ENCODE peak calls at places on chromosomes 1 and 21, in five cellular contexts. I is ovary, A is sigmoid colon, G is vagina, J is H9. T is an unnamed sample. For H3K4me1, the result is how much of the 10 kb centered on the place peaks cover.

GRCh38 chr1:53517109-53517508 is 57.9 kb downstream of the DMRTB1 start:
- DNase-seq in I (no peak), J (no peak), G (no peak), A (no peak), T (no peak)

GRCh38 chr1:168465942-168466702 is 77.7 kb downstream of the XCL2 start:
- DNase-seq in A (peak), I (no peak), J (no peak), G (no peak), T (peak)

GRCh38 chr1:22710688-22711024 is at the start of gene EPHB2:
- DNase-seq in J (no peak), A (no peak), I (peak), G (no peak), T (no peak)

GRCh38 chr1:173117108-173117633 is 66.4 kb upstream of the TNFSF18 start:
- DNase-seq in A (no peak), G (no peak), I (no peak), J (no peak), T (no peak)

GRCh38 chr1:13564073-13564472 is 19.6 kb upstream of the PDPN start:
- DNase-seq in A (no peak), J (no peak), G (no peak), I (no peak), T (no peak)

GRCh38 chr1:154416496-154417337 is 11.6 kb downstream of the IL6R start:
- DNase-seq in J (no peak), A (no peak), G (no peak), I (no peak), T (no peak)

GRCh38 chr1:108880850-108881249 is 4.1 kb downstream of the GPSM2 start:
- DNase-seq in A (no peak), I (no peak), J (no peak), G (no peak), T (peak)

GRCh38 chr1:110186558-110186957 is 23.6 kb upstream of the KCNC4 start:
- DNase-seq in J (no peak), G (no peak), A (no peak), I (no peak), T (no peak)

GRCh38 chr1:117171900-117172501 is 38.7 kb downstream of the VTCN1 start:
- DNase-seq in A (no peak), G (no peak), I (no peak), J (no peak), T (no peak)

GRCh38 chr1:244063498-244063897 is 12.4 kb downstream of the ZBTB18 start:
- DNase-seq in A (no peak), J (no peak), G (no peak), I (no peak), T (no peak)

GRCh38 chr1:61139324-61140055 is 57.1 kb downstream of the NFIA start:
- DNase-seq in I (no peak), A (no peak), J (no peak), G (no peak), T (peak)

GRCh38 chr21:15688809-15689208 is 41.0 kb upstream of the USP25 start:
- DNase-seq in G (no peak), I (no peak), A (no peak), J (no peak), T (no peak)

GRCh38 chr1:65541161-65541560 is 120.7 kb downstream of the LEPR start:
- DNase-seq in I (no peak), A (no peak), J (no peak), G (no peak), T (peak)

GRCh38 chr1:117674521-117675400 is 68.9 kb downstream of the TENT5C start:
- DNase-seq in I (no peak), A (no peak), J (peak), G (no peak), T (no peak)

GRCh38 chr1:21622466-21623315 is 46.5 kb downstream of the RAP1GAP start:
- DNase-seq in A (no peak), J (peak), G (no peak), I (peak), T (no peak)

GRCh38 chr1:223662943-223663342 is 2.6 kb downstream of the CAPN8 start:
- DNase-seq in A (no peak), I (no peak), G (no peak), J (no peak), T (no peak)
- TF ChIP-seq CTCF in A (no peak), I (no peak), G (no peak), J (no peak), T (no peak)

DNA sequence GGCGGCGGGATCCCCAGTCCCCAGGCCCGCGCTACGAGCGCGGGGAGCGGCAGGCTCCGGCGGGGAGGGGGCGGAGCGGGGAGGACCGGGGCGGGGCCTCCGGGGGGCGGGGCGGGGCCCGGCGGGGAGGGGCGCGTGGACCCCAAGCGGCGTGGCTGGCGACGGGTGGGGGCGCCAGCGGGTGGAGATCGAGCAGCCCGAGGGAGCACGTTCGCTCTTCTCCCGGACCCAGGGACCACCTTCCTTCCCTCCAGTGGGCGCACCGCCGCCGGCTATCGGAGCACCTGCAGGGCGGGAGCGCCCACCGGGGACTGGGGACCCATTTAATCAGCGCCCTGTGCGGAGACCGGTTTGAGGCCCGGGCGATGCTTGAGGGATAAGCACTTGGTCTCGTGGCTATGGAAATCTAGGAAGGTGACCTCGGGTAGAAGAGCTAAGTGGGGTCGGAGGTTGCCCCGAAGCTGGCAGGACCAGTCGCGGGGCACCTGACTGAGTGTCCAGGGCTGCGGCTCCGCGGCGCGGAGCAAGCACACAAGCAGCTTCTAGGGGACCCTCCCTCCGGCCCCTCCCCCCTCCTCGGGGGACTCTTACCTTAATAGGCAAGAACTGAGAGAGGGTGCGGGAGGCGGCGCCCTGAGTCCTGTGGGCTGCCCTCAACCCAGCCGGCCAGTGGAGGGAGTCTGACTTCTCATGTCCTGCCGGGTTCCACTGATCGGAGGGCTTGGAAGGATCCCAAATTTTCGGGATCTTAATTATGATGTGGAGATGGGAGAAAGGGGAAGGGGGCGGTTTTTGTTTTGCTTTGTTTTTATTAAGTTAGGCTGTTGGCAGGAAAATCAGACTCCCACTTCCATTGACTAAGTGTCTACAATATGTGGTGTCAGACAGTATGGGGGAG is at the start of gene TSPAN2:
- DNase-seq in J (peak), I (peak), A (peak), G (no peak), T (no peak)
- H3K27ac ChIP-seq in J (no peak), I (peak), A (peak), G (peak), T (no peak)

GRCh38 chr1:157111396-157112165 is 12.0 kb upstream of the ETV3L start:
- DNase-seq in A (no peak), J (peak), G (no peak), I (no peak), T (no peak)
- H3K4me1 ChIP-seq in A (under half), J (under half), G (under half), I (under half), T (under half)

GRCh38 chr1:1917304-1917976 is 1.6 kb downstream of the TMEM52 start:
- DNase-seq in I (peak), G (no peak), J (peak), A (no peak), T (no peak)

GRCh38 chr1:1920057-1920607 is 1.1 kb upstream of the TMEM52 start:
- DNase-seq in G (no peak), I (no peak), A (peak), J (no peak), T (no peak)

GRCh38 chr1:1917995-1918900 is 831 bp downstream of the TMEM52 start:
- DNase-seq in I (peak), G (no peak), A (peak), J (no peak), T (no peak)

GRCh38 chr1:1919304-1920056 is 401 bp upstream of the TMEM52 start:
- DNase-seq in I (peak), A (peak), J (peak), G (no peak), T (peak)

GRCh38 chr1:1918901-1919303 is at the start of gene TMEM52:
- DNase-seq in G (no peak), I (no peak), J (peak), A (no peak), T (no peak)
- TF ChIP-seq CTCF in G (no peak), I (no peak), J (peak), A (no peak), T (no peak)

DNA sequence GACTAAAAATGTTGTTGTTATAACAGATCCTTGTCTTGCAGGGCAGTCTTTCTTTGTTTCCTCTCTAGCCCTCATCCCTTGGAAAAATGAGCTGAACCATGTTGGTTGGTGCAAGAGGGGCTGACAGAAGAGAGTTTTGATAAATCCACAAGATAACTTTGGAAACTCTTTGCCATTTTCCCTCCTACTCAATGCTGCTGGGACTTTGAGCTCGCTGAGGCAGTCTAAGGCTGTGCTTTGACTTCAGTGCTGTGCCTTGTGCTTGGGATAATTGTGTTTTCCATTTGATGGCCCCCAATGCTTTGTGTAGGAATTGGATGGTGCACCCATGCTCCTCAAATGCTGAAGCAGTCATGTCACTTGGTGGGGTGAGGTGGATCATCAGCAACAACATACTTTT is 31.7 kb downstream of the ST6GALNAC3 start:
- DNase-seq in I (no peak), G (no peak), A (no peak), J (no peak), T (no peak)
- H3K27ac ChIP-seq in I (no peak), G (no peak), A (no peak), J (no peak), T (no peak)

GRCh38 chr1:26827205-26827604 is 717 bp downstream of the ZDHHC18 start:
- DNase-seq in J (no peak), I (peak), G (no peak), A (no peak), T (no peak)
- H3K4me1 ChIP-seq in J (under half), I (under half), G (under half), A (under half), T (under half)

DNA sequence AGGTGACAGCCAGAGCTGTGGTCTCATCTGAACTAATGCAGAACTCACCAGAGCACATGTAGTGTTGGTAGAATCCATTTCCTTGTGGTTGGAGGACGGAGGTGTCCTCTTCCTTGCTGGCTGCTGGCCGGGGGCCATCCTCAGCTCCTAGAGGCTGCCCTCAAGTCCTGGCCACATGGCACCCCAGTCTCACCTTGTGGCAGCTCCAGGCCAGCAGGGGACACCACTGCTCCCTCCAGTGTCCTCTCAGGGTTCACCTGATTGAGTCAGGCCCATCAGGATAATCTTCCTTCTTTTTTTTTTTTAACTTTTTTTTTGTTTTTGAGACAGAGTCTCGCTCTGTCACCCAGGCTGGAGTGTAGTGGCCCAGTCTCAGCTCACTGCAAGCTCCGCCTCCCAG is 2.9 kb downstream of the KCNE1 start:
- DNase-seq in G (no peak), A (no peak), I (no peak), J (no peak), T (no peak)
- TF ChIP-seq CTCF in G (no peak), A (no peak), I (no peak), J (peak), T (peak)